ENCODE peak calls at places on chromosomes 7 and 10, in four cellular contexts. One of them, this sample, is unnamed.

GRCh38 chr10:72765051-72765450 is 73.1 kb downstream of the MCU start:
- DNase-seq in HCT116: no peak
- DNase-seq in K562: no peak
- DNase-seq in H1: no peak
- DNase-seq in this sample: no peak

GRCh38 chr7:31735991-31736982 is 49.3 kb downstream of the PPP1R17 start:
- DNase-seq in HCT116: peak; percentile 35
- DNase-seq in K562: peak; percentile 69
- DNase-seq in H1: peak; percentile 87
- DNase-seq in this sample: no peak

GRCh38 chr7:155682484-155682883 is 38.0 kb downstream of the RBM33 start:
- DNase-seq in HCT116: no peak
- DNase-seq in K562: no peak
- DNase-seq in H1: no peak
- DNase-seq in this sample: no peak

GRCh38 chr10:42491001-42491592 is 147.3 kb downstream of the ZNF33B start:
- DNase-seq in HCT116: no peak
- DNase-seq in K562: no peak
- DNase-seq in H1: no peak
- DNase-seq in this sample: no peak

GRCh38 chr7:104625956-104626355 is 297.6 kb downstream of the LHFPL3 start:
- DNase-seq in HCT116: no peak
- DNase-seq in K562: no peak
- DNase-seq in H1: no peak
- DNase-seq in this sample: no peak

GRCh38 chr7:2725178-2726105 is 37.4 kb downstream of the AMZ1 start:
- DNase-seq in HCT116: no peak
- DNase-seq in K562: no peak
- DNase-seq in H1: no peak
- DNase-seq in this sample: no peak

GRCh38 chr10:22560391-22561239 is 153.8 kb downstream of the PIP4K2A start:
- DNase-seq in HCT116: no peak
- DNase-seq in K562: no peak
- DNase-seq in H1: no peak
- DNase-seq in this sample: no peak

GRCh38 chr7:155360495-155361362 is 63.1 kb downstream of the INSIG1 start:
- DNase-seq in HCT116: no peak
- DNase-seq in K562: no peak
- DNase-seq in H1: no peak
- DNase-seq in this sample: no peak

GRCh38 chr7:20275637-20276036 is 55.1 kb upstream of the ITGB8 start:
- DNase-seq in HCT116: no peak
- DNase-seq in K562: no peak
- DNase-seq in H1: no peak
- DNase-seq in this sample: no peak

DNA sequence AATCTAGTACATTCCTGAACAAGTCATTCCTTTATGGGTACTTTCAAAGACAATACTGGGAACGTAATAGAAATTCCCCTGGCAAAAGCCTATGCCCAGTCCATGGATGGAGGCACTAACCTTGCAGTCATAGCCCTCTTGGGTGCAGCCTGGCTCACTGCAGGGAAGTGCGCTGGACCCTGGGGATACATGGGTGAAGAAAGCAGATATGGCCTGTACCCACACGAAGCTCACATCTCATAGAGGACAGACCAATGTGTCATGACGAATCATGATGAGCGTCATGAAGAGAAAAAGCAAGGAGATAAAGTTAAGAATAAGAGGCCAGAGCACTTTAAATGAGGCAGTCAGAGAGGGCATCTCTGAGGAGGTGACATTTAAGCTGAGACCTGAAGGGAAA is 11.8 kb downstream of the PRLHR start:
- DNase-seq in HCT116: no peak
- DNase-seq in K562: no peak
- DNase-seq in H1: no peak
- DNase-seq in this sample: no peak
- TF ChIP-seq EGR1 in HCT116: no peak
- TF ChIP-seq EGR1 in K562: no peak
- TF ChIP-seq EGR1 in H1: no peak
- TF ChIP-seq EGR1 in this sample: no peak

GRCh38 chr7:151194188-151194587 is 7.1 kb upstream of the ASB10 start:
- DNase-seq in HCT116: no peak
- DNase-seq in K562: no peak
- DNase-seq in H1: no peak
- DNase-seq in this sample: no peak

GRCh38 chr7:151199196-151199874 is 11.0 kb downstream of the H2BK1 start:
- DNase-seq in HCT116: no peak
- DNase-seq in K562: no peak
- DNase-seq in H1: no peak
- DNase-seq in this sample: no peak

GRCh38 chr7:151197932-151198331 is 10.9 kb upstream of the ASB10 start:
- DNase-seq in HCT116: no peak
- DNase-seq in K562: no peak
- DNase-seq in H1: no peak
- DNase-seq in this sample: no peak

GRCh38 chr7:151193203-151193602 is 6.2 kb upstream of the ASB10 start:
- DNase-seq in HCT116: no peak
- DNase-seq in K562: no peak
- DNase-seq in H1: no peak
- DNase-seq in this sample: no peak

DNA sequence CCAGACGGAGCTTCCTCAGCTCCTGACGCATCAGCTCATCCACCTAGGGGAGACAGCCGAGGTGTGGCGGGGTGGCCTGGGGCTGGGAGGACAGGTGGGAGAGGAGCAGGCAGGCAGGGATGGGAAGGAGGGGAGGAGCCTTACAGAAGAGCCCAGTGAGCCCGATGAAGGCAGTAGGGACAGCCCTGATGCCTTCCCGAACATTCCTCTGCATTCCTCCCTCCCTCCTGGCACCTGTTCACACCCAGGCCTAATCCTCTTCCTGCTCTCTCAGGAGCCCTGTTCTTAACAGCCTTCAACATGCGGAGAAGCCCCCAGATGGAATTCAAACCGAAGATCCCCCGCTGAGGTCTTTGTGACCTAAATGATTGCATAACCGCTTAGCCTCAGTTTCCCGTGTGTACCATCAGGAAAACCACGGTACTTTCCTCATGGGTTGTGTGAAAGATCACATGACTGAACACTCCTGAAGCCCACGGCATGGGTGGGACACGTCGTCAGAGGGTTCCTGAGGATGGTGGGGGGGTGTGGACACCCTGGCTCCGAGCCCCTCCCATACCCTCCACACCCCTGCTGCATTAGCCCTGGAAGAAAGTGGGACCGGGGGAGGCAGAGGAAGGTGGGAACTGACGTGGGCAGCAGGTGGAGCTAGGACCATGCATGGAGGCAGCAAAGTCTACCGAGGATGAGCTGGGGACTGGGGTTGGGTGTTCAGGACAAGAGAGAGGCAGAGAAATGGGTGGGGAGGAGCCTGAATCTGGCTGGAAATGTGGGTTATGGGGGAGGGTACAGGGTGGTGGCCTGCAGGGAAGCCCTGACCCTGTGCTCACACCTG is 8.8 kb upstream of the ASB10 start:
- DNase-seq in HCT116: no peak
- DNase-seq in K562: no peak
- DNase-seq in H1: no peak
- DNase-seq in this sample: no peak
- H3K9ac ChIP-seq in HCT116: no peak overlapping the region
- H3K9ac ChIP-seq in K562: no peak overlapping the region
- H3K9ac ChIP-seq in H1: no peak overlapping the region
- H3K9ac ChIP-seq in this sample: no peak overlapping the region

GRCh38 chr10:1684991-1685390 is 52.3 kb downstream of the ADARB2 start:
- DNase-seq in HCT116: no peak
- DNase-seq in K562: no peak
- DNase-seq in H1: no peak
- DNase-seq in this sample: no peak

GRCh38 chr10:1677307-1677939 is 59.9 kb downstream of the ADARB2 start:
- DNase-seq in HCT116: no peak
- DNase-seq in K562: no peak
- DNase-seq in H1: no peak
- DNase-seq in this sample: no peak

GRCh38 chr10:1683649-1684048 is 53.7 kb downstream of the ADARB2 start:
- DNase-seq in HCT116: no peak
- DNase-seq in K562: no peak
- DNase-seq in H1: no peak
- DNase-seq in this sample: no peak

GRCh38 chr10:1678084-1678483 is 59.2 kb downstream of the ADARB2 start:
- DNase-seq in HCT116: no peak
- DNase-seq in K562: no peak
- DNase-seq in H1: no peak
- DNase-seq in this sample: no peak

GRCh38 chr10:1679821-1680650 is 57.3 kb downstream of the ADARB2 start:
- DNase-seq in HCT116: no peak
- DNase-seq in K562: no peak
- DNase-seq in H1: no peak
- DNase-seq in this sample: no peak
- TF ChIP-seq EGR1 in HCT116: no peak
- TF ChIP-seq EGR1 in K562: no peak
- TF ChIP-seq EGR1 in H1: no peak
- TF ChIP-seq EGR1 in this sample: no peak

GRCh38 chr10:31072453-31072852 is 40.8 kb upstream of the ZNF438 start:
- DNase-seq in HCT116: no peak
- DNase-seq in K562: no peak
- DNase-seq in H1: no peak
- DNase-seq in this sample: no peak

GRCh38 chr10:31071232-31071999 is 39.8 kb upstream of the ZNF438 start:
- DNase-seq in HCT116: no peak
- DNase-seq in K562: no peak
- DNase-seq in H1: no peak
- DNase-seq in this sample: no peak

GRCh38 chr10:31076589-31076988 is 44.9 kb upstream of the ZNF438 start:
- DNase-seq in HCT116: no peak
- DNase-seq in K562: peak; percentile 23
- DNase-seq in H1: no peak
- DNase-seq in this sample: no peak

GRCh38 chr10:31075434-31075833 is 43.8 kb upstream of the ZNF438 start:
- DNase-seq in HCT116: no peak
- DNase-seq in K562: no peak
- DNase-seq in H1: no peak
- DNase-seq in this sample: no peak

DNA sequence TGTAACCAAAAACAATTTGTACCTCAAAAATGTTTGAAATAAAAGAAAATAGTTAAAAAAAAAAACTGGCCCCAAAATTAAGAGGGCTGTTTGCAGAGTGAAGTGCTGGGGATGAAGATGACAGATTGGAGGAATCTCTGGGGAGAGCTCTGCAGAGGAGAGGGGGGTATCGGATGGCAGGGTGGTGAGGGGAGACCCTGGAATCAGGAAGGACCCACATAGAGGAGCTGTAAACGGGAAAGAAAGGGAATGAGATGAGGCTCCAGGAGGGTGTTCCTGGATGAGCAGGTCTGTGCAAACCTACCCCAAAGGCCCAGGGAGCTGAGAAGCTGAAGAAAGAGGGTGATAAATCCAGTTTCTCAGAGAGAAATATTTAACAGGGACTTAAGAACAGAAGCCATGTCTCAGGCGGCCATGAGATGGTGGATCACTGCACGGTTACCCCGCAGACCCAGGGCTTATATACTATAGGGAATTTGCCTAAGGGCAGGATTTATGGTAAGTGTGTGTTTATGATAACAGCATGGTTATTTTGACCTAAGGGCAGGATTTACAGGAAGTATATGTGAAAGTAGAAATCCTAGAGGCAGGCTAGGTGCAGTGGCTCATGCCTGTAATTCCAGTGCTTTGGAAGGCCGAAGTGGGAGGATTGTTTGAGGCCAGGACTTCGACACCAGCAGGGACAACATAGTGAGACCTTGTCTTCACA is 42.8 kb upstream of the ZNF438 start:
- DNase-seq in HCT116: no peak
- DNase-seq in K562: no peak
- DNase-seq in H1: no peak
- DNase-seq in this sample: no peak
- H3K9ac ChIP-seq in HCT116: no peak overlapping the region
- H3K9ac ChIP-seq in K562: no peak overlapping the region
- H3K9ac ChIP-seq in H1: no peak overlapping the region
- H3K9ac ChIP-seq in this sample: no peak overlapping the region

GRCh38 chr10:23981520-23982309 is 227.2 kb upstream of the KIAA1217 start:
- DNase-seq in HCT116: no peak
- DNase-seq in K562: no peak
- DNase-seq in H1: no peak
- DNase-seq in this sample: no peak
- TF ChIP-seq EGR1 in HCT116: no peak
- TF ChIP-seq EGR1 in K562: no peak
- TF ChIP-seq EGR1 in H1: no peak
- TF ChIP-seq EGR1 in this sample: no peak